ENCODE peak calls at places on chromosomes 16 and 17, in eight cellular contexts. T is T1000; D is spleen; H is progenitor cell of endocrine pancreas; B is GM23248; Y is stimulated activated CD4-positive, alpha-beta T cell treated with anti-CD3 and anti-CD28 coated beads, Interleukin-1b, Interleukin-23, amount 100 ng/mL, for 1 hour; S is activated CD8-positive, alpha-beta T cell treated with anti-CD3 and anti-CD28 coated beads for 36 hours; M is EH. L is an unnamed sample.

GRCh38 chr16:21501869-21502667 is 97.3 kb upstream of the METTL9 start:
- DNase-seq in S (peak; percentile 95), H (peak; percentile 94), M (peak; percentile 92), T (peak; percentile 98), Y (peak; percentile 73), D (peak; percentile 100), B (peak; percentile 96), L (peak; percentile 86)

GRCh38 chr16:78452030-78452429 is 352.6 kb downstream of the WWOX start:
- DNase-seq in M (no peak), B (no peak), T (no peak), S (no peak), Y (no peak), D (no peak), H (no peak), L (no peak)

GRCh38 chr16:56833243-56833970 is 31.6 kb upstream of the SLC12A3 start:
- DNase-seq in D (no peak), M (peak; percentile 28), H (no peak), Y (no peak), S (no peak), B (no peak), T (no peak), L (no peak)

GRCh38 chr17:64328875-64329405 is 61.7 kb downstream of the PECAM1 start:
- DNase-seq in T (no peak), Y (no peak), S (no peak), M (no peak), B (no peak), D (no peak), H (no peak), L (no peak)

GRCh38 chr16:88351521-88352101 is 31.1 kb upstream of the ZNF469 start:
- DNase-seq in H (no peak), T (no peak), B (no peak), Y (no peak), S (no peak), D (peak; percentile 57), M (no peak), L (no peak)

GRCh38 chr17:57080708-57081107 is 4.3 kb upstream of the AKAP1 start:
- DNase-seq in B (peak; percentile 16), D (no peak), T (no peak), Y (no peak), S (no peak), M (peak; percentile 16), H (no peak), L (no peak)

GRCh38 chr16:3580271-3580670 is 3.1 kb upstream of the NLRC3 start:
- DNase-seq in B (no peak), T (no peak), H (no peak), D (no peak), M (no peak), S (no peak), Y (no peak), L (no peak)

GRCh38 chr17:82092995-82093751 is 4.9 kb downstream of the FASN start:
- DNase-seq in Y (no peak), S (no peak), T (no peak), M (no peak), H (no peak), D (peak; percentile 56), B (no peak), L (no peak)

GRCh38 chr16:1416521-1416941 is 2.0 kb upstream of the UNKL start:
- DNase-seq in Y (no peak), D (no peak), S (no peak), T (no peak), B (no peak), M (no peak), H (no peak), L (no peak)

GRCh38 chr17:34156741-34157589 is 98.1 kb upstream of the CCL2 start:
- DNase-seq in T (no peak), Y (no peak), S (no peak), H (no peak), B (peak; percentile 11), M (no peak), D (no peak), L (no peak)

L was measured in effector CD4-positive, alpha-beta T cell.